ENCODE peak calls at places on chromosomes 2 and 18, in seven cellular contexts. A is transverse colon; H is tibial artery; X is neural progenitor cell; F is glutamatergic neuron; N is CD8-positive, alpha-beta T cell; L is epithelial cell of esophagus. G is an unnamed sample.

GRCh38 chr18:3441290-3441689 is 8.7 kb upstream of the TGIF1 start:
- DNase-seq in L (no peak), X (peak), H (no peak), F (no peak), A (peak), N (no peak), G (peak)

GRCh38 chr2:231213931-231214642 is 15.7 kb downstream of the ARMC9 start:
- DNase-seq in H (peak), A (no peak), N (no peak), F (no peak), X (no peak), L (no peak), G (no peak)

GRCh38 chr2:96404446-96405373 is 69.1 kb downstream of the NCAPH start:
- DNase-seq in H (no peak), F (no peak), N (no peak), L (no peak), X (no peak), A (peak), G (no peak)

GRCh38 chr2:120509991-120510735 is 164.2 kb downstream of the INHBB start:
- DNase-seq in A (no peak), X (no peak), L (no peak), N (no peak), F (no peak), H (no peak), G (no peak)

GRCh38 chr2:186687774-186688173 is 6.1 kb upstream of the FAM171B start:
- DNase-seq in L (no peak), X (no peak), H (no peak), A (no peak), N (no peak), F (no peak), G (no peak)

GRCh38 chr2:215442392-215442787 is 6.5 kb upstream of the FN1 start:
- DNase-seq in H (no peak), A (no peak), F (no peak), L (no peak), N (no peak), X (no peak), G (no peak)

GRCh38 chr2:69026026-69026425 is 13.0 kb downstream of the ANTXR1 start:
- DNase-seq in A (peak), L (peak), H (no peak), N (no peak), F (no peak), X (peak), G (peak)

GRCh38 chr2:46872876-46873631 is 42.6 kb downstream of the MCFD2 start:
- DNase-seq in A (no peak), N (no peak), X (no peak), H (peak), L (no peak), F (no peak), G (no peak)

GRCh38 chr18:12121175-12122095 is 27.8 kb downstream of the ANKRD62 start:
- DNase-seq in L (no peak), H (no peak), A (no peak), F (peak), N (no peak), X (peak), G (peak)

GRCh38 chr2:12597555-12597954 is 119.2 kb upstream of the TRIB2 start:
- DNase-seq in L (no peak), H (no peak), A (no peak), N (no peak), F (no peak), X (no peak), G (no peak)

GRCh38 chr2:206968139-206969086 is 29.1 kb downstream of the CPO start:
- DNase-seq in L (peak), F (no peak), X (no peak), A (no peak), N (no peak), H (no peak), G (no peak)

GRCh38 chr2:100948965-100949364 is 53.1 kb upstream of the RPL31 start:
- DNase-seq in H (no peak), X (no peak), L (no peak), A (no peak), F (no peak), N (no peak), G (no peak)

GRCh38 chr18:79520473-79521390 is 125.0 kb downstream of the NFATC1 start:
- DNase-seq in X (no peak), A (no peak), N (no peak), F (no peak), L (no peak), H (no peak), G (no peak)

GRCh38 chr2:83879127-83879526 is 580.0 kb downstream of the SUCLG1 start:
- DNase-seq in H (no peak), A (no peak), N (no peak), X (no peak), F (no peak), L (no peak), G (no peak)

GRCh38 chr18:55593888-55594287 is 5.9 kb upstream of the TCF4 start:
- DNase-seq in N (no peak), A (no peak), L (no peak), F (no peak), X (no peak), H (no peak), G (no peak)

GRCh38 chr2:20488782-20489181 is 41.9 kb downstream of the RHOB start:
- DNase-seq in H (peak), A (no peak), F (no peak), N (no peak), X (no peak), L (no peak), G (no peak)

DNA sequence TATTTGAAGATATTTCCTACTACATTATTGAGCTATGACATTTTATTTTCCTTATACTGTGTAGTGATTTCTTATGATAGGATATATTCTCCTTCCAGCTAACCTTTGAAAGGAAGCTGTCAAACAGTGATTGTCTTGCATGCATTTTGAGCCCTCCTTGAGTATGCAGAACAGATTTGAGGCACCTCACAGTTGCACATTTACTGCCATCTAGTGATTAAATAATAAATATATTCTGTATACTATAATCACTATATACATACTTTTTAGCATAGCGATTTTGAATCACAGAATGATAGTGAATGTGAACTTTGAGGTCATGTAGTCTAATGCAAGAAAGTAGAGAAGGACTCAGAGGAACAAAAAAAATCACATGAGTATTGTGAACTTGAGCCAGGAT is 268.4 kb upstream of the CDH19 start:
- DNase-seq in X (no peak), N (no peak), L (peak), A (no peak), H (no peak), F (no peak), G (no peak)
- TF ChIP-seq CTCF in X (no peak), N (no peak), L (peak), A (no peak), H (peak), F (peak), G (no peak)

GRCh38 chr2:156333951-156334495 is 1.5 kb upstream of the NR4A2 start:
- DNase-seq in A (peak), H (peak), N (peak), X (peak), L (no peak), F (peak), G (peak)

GRCh38 chr2:156333274-156333950 is 891 bp upstream of the NR4A2 start:
- DNase-seq in H (no peak), X (no peak), L (peak), F (no peak), A (no peak), N (no peak), G (no peak)

GRCh38 chr2:156331572-156332451 is 709 bp downstream of the NR4A2 start:
- DNase-seq in X (peak), H (peak), F (no peak), A (peak), N (no peak), L (peak), G (peak)

GRCh38 chr2:156332452-156333273 is at the start of gene NR4A2:
- DNase-seq in X (peak), L (peak), H (peak), N (peak), A (peak), F (peak), G (peak)

GRCh38 chr2:156334496-156335478 is 2.3 kb upstream of the NR4A2 start:
- DNase-seq in N (peak), X (peak), A (peak), L (peak), F (peak), H (peak), G (peak)
- TF ChIP-seq CTCF in N (no peak), X (peak), A (peak), L (peak), F (no peak), H (no peak), G (no peak)

DNA sequence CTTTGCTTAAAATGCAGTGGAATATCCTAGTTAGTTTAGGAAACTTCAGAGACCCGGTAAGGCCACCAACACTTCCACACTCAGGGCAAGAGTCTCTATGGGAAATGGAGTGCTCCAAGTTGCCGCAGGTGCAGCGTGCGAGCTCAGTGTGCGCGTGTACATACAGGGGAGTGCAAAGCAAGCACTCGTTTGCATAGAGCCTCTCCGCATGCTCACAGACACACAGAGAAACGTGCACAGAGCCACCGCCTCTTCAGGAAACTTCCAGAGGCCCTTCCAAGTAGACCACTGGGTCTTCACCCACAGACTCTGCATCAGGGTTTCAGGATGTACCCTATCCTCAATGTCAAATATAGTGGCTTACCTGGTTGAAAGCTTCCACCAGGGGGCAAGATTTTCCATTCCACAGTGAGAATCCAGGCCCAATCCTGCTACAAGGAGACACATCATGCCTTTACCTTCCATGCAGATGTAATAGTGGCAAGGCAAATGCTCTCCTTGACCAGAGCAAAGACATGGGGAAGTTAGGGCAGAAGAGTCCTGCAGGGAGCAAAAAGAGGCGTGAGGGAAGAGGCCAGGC is 513.0 kb upstream of the MYT1L start:
- DNase-seq in F (no peak), H (peak), A (no peak), X (no peak), L (no peak), N (no peak), G (peak)
- TF ChIP-seq CTCF in F (peak), H (no peak), A (no peak), X (peak), L (no peak), N (no peak), G (peak)

DNA sequence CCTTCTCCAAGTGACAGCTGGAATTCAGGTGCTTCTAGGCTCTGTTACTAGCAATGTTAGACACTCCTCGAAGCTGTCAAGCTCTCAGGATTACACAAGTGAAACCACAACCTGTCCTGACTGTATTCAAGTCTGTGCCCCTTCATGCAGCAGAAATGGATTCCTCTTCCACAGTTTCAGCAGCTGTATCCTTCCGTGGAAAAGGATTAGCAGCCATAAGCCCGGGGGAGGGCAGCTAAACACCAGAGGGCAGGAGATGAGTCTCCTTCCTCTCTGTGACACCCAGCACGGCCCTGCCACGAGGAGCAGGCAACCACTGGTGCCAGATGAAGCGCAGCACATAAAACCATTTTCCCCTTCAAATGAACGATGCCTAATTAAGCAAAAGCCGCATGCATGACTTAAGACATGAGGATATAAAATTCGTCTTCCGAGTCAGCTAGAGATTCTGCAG is 1.2 kb downstream of the ST3GAL5 start:
- DNase-seq in F (peak), A (peak), X (peak), H (peak), N (peak), L (peak), G (peak)
- TF ChIP-seq CTCF in F (no peak), A (no peak), X (no peak), H (no peak), N (no peak), L (peak), G (no peak)

GRCh38 chr2:63841254-63842022 is at the start of gene UGP2:
- DNase-seq in F (peak), N (peak), X (peak), H (peak), L (peak), A (peak), G (peak)
- TF ChIP-seq CTCF in F (peak), N (peak), X (peak), H (no peak), L (peak), A (peak), G (no peak)

GRCh38 chr2:182915369-182916326 is 49.2 kb upstream of the FRZB start:
- DNase-seq in H (no peak), X (no peak), N (no peak), A (no peak), L (peak), F (no peak), G (no peak)
- TF ChIP-seq CTCF in H (no peak), X (no peak), N (no peak), A (no peak), L (no peak), F (no peak), G (no peak)

G was measured in endothelial cell.